ENCODE peak calls at places on chromosomes 7 and 10, in four cellular contexts. H is HepG2, A is WTC11, Y is K562. K is an unnamed sample.

GRCh38 chr10:10804998-10805737 is 212.5 kb upstream of the CELF2 start:
- DNase-seq in H (peak), A (no peak), Y (no peak), K (no peak)

GRCh38 chr7:91089382-91089963 is 174.8 kb upstream of the FZD1 start:
- DNase-seq in H (peak), A (no peak), Y (peak), K (no peak)

GRCh38 chr7:1817061-1817712 is 147.1 kb downstream of the ELFN1 start:
- DNase-seq in H (no peak), A (no peak), Y (no peak), K (no peak)

GRCh38 chr10:69888882-69889584 is 87.3 kb downstream of the COL13A1 start:
- DNase-seq in H (no peak), A (no peak), Y (no peak), K (no peak)

GRCh38 chr7:120695848-120696247 is 162.1 kb downstream of the TSPAN12 start:
- DNase-seq in H (no peak), A (no peak), Y (no peak), K (no peak)

GRCh38 chr7:103134866-103135554 is 13.9 kb downstream of the NAPEPLD start:
- DNase-seq in H (no peak), A (no peak), Y (no peak), K (no peak)

GRCh38 chr7:19522486-19522885 is 186.4 kb downstream of the POLR1F start:
- DNase-seq in H (no peak), A (no peak), Y (no peak), K (no peak)

GRCh38 chr10:84539244-84539643 is 210.9 kb downstream of the CCSER2 start:
- DNase-seq in H (no peak), A (no peak), Y (no peak), K (no peak)

GRCh38 chr10:132408367-132408781 is 11.4 kb downstream of the PWWP2B start:
- DNase-seq in H (no peak), A (peak), Y (no peak), K (no peak)

GRCh38 chr7:151140826-151141225 is 26.7 kb downstream of the GBX1 start:
- DNase-seq in H (no peak), A (no peak), Y (no peak), K (no peak)

GRCh38 chr10:46311501-46311951 is 24.7 kb downstream of the ANTXRL start:
- DNase-seq in H (no peak), A (no peak), Y (no peak), K (no peak)

GRCh38 chr7:67033251-67033650 is 36.6 kb downstream of the TYW1 start:
- DNase-seq in H (no peak), A (no peak), Y (no peak), K (no peak)

GRCh38 chr10:102235991-102236390 is 5.3 kb downstream of the PITX3 start:
- DNase-seq in H (no peak), A (no peak), Y (no peak), K (no peak)

GRCh38 chr10:112980908-112981307 is 30.9 kb downstream of the TCF7L2 start:
- DNase-seq in H (no peak), A (no peak), Y (no peak), K (no peak)

GRCh38 chr10:106560925-106561640 is 603.4 kb downstream of the SORCS1 start:
- DNase-seq in H (no peak), A (no peak), Y (no peak), K (no peak)

GRCh38 chr7:24734306-24734705 is 23.0 kb downstream of the GSDME start:
- DNase-seq in H (no peak), A (no peak), Y (no peak), K (no peak)

GRCh38 chr7:116180302-116180701 is 30.0 kb upstream of the TES start:
- DNase-seq in H (peak), A (no peak), Y (peak), K (peak)

GRCh38 chr7:90383422-90383821 is 19.8 kb upstream of the CLDN12 start:
- DNase-seq in H (no peak), A (no peak), Y (no peak), K (no peak)

GRCh38 chr10:90964781-90965462 is 44.0 kb upstream of the ANKRD1 start:
- DNase-seq in H (no peak), A (no peak), Y (no peak), K (no peak)

GRCh38 chr10:33422779-33423520 is 88.5 kb upstream of the NRP1 start:
- DNase-seq in H (no peak), A (no peak), Y (no peak), K (no peak)

GRCh38 chr7:157432541-157432956 is 95.7 kb downstream of the DNAJB6 start:
- DNase-seq in H (no peak), A (peak), Y (peak), K (peak)

GRCh38 chr7:991017-991728 is 8.2 kb downstream of the CYP2W1 start:
- DNase-seq in H (no peak), A (no peak), Y (no peak), K (no peak)

GRCh38 chr10:52212062-52212461 is 102.0 kb upstream of the DKK1 start:
- DNase-seq in H (peak), A (no peak), Y (no peak), K (no peak)

GRCh38 chr10:17143055-17143690 is 13.6 kb upstream of the CUBN start:
- DNase-seq in H (no peak), A (no peak), Y (no peak), K (no peak)

GRCh38 chr7:24715661-24716479 is 41.4 kb downstream of the GSDME start:
- DNase-seq in H (peak), A (peak), Y (peak), K (peak)

GRCh38 chr7:109868215-109868614 is 1222.7 kb upstream of the LRRN3 start:
- DNase-seq in H (no peak), A (no peak), Y (no peak), K (no peak)

DNA sequence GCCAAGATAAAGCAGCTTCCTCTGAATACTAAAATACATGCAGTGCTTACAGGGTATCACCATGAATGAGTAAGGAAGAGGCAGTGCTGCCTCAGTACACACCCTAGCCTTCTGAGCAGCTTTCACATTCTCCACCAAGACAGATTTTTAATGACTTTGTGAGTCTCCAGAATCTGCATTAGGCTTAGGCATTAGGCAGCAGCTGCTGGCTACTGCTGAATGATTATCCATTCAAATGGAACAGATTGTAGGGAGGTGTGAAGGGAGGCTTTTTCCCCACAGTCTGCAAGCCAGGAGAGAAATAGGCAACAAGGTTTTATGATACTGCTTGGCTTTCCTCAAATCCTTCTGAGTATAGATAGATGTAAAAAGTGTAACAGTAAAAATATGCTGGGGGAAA is 1226.7 kb upstream of the LRRN3 start:
- DNase-seq in H (no peak), A (no peak), Y (no peak), K (no peak)
- TF ChIP-seq ELF4 in H (no peak), A (no peak), Y (no peak), K (no peak)

GRCh38 chr10:118712930-118713634 is 41.7 kb downstream of the CACUL1 start:
- DNase-seq in H (no peak), A (peak), Y (no peak), K (no peak)
- TF ChIP-seq SP1 in H (no peak), A (no peak), Y (no peak), K (no peak)

GRCh38 chr7:6531492-6532279 is 19.6 kb downstream of the GRID2IP start:
- DNase-seq in H (no peak), A (no peak), Y (no peak), K (no peak)

GRCh38 chr7:6532516-6532915 is 18.7 kb downstream of the GRID2IP start:
- DNase-seq in H (no peak), A (no peak), Y (no peak), K (no peak)

GRCh38 chr7:6529643-6530042 is 21.6 kb downstream of the GRID2IP start:
- DNase-seq in H (peak), A (no peak), Y (no peak), K (no peak)

GRCh38 chr7:6528401-6529130 is 22.7 kb downstream of the GRID2IP start:
- DNase-seq in H (no peak), A (no peak), Y (no peak), K (no peak)

DNA sequence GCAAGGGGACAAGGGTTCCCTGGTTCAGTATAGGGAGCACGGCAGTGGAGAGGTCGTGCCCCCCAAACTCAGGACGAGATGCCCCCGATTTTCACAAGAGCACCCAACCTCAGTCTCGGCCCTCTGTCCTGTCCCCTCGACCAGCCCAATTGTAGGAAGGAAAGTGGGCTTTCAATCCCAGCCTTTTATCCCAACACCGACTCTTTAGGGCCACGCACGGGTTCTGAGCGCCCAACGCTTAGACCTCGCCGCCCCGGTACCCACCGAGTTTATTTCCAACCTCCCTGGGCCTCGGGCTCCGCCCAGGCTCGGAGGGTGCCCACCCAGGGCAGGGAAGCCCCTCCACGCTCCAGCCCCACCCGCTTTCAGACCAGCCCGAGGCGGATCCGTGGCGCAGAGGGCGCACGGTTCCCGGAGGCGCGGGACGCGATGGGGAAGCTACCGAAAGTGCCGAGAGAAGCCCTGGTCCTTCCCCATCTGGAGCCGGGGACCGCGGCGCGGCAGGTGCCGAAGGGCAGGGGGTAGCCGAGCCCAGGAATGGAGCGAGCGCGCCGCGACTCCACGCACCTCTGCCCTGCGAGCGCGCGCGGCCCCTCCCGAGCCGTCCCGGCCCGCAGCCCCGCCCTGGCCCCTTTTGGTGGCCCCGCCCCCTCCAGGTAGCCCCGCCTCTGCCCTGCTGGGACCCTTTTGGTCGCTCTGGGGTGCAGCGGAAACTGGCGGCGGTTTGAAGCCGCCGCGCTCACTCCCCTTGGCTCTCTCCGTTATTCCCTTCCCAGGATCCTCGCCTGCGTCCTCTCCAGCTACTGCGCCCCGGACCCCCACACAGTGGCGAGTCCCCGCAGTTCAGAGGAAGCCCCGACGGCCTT is 20.4 kb downstream of the GRID2IP start:
- DNase-seq in H (no peak), A (peak), Y (peak), K (peak)
- TF ChIP-seq ELF4 in H (no peak), A (no peak), Y (no peak), K (no peak)

DNA sequence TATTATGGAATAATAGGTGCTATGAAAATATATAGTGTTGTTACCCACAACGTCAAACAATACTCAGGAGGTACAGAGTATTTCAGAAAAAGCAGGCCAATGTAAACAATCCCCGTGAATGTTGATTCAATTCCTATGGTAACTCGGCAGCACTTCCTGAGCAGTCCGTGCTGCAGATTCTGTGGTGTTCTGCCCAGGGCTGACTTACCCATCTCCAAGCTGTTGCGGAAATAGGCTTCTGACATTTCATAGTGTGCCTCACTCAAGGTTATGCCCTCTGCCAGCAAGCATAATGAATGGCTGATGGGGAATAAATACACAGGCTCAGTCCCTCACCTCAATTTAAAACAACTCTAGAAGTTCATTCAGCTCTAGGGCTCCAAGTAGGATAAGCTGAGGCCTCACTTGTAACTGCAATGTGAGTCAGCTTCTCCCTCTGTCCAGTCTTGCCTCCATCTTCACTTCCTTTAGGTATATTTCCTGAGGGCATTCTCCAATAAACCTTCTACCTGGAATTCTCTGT is 177.6 kb downstream of the GNAI1 start:
- DNase-seq in H (peak), A (no peak), Y (no peak), K (peak)
- TF ChIP-seq SP1 in H (no peak), A (no peak), Y (no peak), K (no peak)

DNA sequence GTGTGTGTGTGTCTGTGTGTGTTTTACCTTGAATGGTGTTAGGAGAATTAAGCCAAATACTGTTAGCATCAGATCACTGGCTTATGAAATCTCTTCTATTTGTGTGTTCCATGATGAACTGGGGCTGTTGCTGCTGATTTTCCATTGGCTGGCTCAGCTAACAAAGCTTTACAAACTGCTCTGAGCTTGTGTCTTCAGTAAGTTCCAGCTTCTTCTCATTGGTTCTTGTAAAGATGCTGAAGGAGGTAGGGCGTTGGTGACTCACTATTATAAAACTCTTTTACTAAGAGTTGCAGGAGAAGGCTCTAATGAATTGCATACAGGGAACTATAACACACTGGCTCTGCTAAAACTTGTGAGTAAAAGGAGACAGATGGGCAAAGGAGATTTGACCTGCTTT is 136.4 kb upstream of the PRKCQ start:
- DNase-seq in H (no peak), A (no peak), Y (no peak), K (no peak)
- TF ChIP-seq ELF4 in H (no peak), A (no peak), Y (no peak), K (no peak)

DNA sequence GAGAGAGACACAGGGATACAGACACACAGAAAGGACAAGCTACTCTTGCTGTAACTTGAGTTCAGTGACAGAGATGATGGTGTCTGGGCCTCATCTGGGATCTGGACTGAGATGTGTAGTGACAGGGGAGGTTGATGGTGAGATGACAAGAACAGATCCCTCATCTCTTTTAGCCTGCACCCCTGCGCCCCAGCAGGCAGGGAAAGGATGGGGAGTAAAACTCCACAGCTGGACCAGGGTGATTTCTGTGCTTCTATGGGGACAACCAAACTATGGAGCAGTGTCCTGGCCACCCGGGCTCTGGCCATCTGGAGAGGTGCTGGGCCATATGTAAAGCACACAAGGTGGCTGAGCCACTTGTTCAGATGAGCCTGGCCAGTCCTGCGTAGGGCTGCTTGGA is 4.5 kb upstream of the LRRC18 start:
- DNase-seq in H (no peak), A (no peak), Y (no peak), K (no peak)
- TF ChIP-seq SP1 in H (no peak), A (no peak), Y (no peak), K (no peak)

GRCh38 chr10:14023612-14024348 is 306.9 kb downstream of the FRMD4A start:
- DNase-seq in H (no peak), A (no peak), Y (no peak), K (no peak)

GRCh38 chr10:14024349-14025202 is 306.1 kb downstream of the FRMD4A start:
- DNase-seq in H (no peak), A (no peak), Y (no peak), K (no peak)

GRCh38 chr10:14022052-14022451 is 308.7 kb downstream of the FRMD4A start:
- DNase-seq in H (no peak), A (no peak), Y (no peak), K (no peak)

GRCh38 chr10:14025283-14025682 is 305.4 kb downstream of the FRMD4A start:
- DNase-seq in H (no peak), A (no peak), Y (no peak), K (no peak)

DNA sequence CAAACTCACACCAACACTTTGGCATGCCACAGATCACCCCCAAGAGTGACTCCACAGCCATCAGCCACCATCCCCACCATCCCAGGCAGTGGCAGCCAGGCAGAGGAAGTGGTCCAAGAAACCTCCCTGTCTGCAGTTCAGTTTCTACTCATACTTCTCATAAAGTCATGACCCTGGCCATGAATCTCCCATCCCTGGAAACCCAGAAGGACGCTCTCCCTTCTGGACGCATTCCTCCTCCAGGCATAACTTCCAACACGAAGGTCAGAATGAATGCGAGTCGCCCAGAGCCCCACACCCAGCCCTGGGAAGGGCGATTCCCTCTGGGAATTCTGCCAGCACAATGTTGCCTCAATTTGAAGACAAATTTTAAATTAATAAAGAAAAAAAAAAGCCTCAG is 307.8 kb downstream of the FRMD4A start:
- DNase-seq in H (no peak), A (no peak), Y (no peak), K (no peak)
- TF ChIP-seq ELF4 in H (no peak), A (no peak), Y (no peak), K (no peak)

GRCh38 chr7:85023066-85023687 is 163.7 kb downstream of the SEMA3D start:
- DNase-seq in H (peak), A (no peak), Y (peak), K (no peak)
- TF ChIP-seq SP1 in H (no peak), A (no peak), Y (no peak), K (no peak)

K was measured in HEK293T.